ENCODE peak calls at places on chromosomes 6 and 20, in five cellular contexts. One of them, this sample, is unnamed.

GRCh38 chr6:41170547-41171160 is 7.7 kb upstream of the TREM2 start:
- DNase-seq in coronary artery: no peak
- DNase-seq in aorta: no peak
- DNase-seq in CD8-positive, alpha-beta T cell: no peak
- DNase-seq in HCT116: no peak
- DNase-seq in this sample: no peak

GRCh38 chr6:43074847-43075741 is 1.0 kb upstream of the PTK7 start:
- DNase-seq in coronary artery: no peak
- DNase-seq in aorta: no peak
- DNase-seq in CD8-positive, alpha-beta T cell: no peak
- DNase-seq in HCT116: no peak
- DNase-seq in this sample: no peak

GRCh38 chr6:163485388-163485851 is 70.9 kb downstream of the QKI start:
- DNase-seq in coronary artery: no peak
- DNase-seq in aorta: no peak
- DNase-seq in CD8-positive, alpha-beta T cell: no peak
- DNase-seq in HCT116: no peak
- DNase-seq in this sample: no peak

GRCh38 chr20:34055290-34055689 is 56.8 kb downstream of the EIF2S2 start:
- DNase-seq in coronary artery: no peak
- DNase-seq in aorta: no peak
- DNase-seq in CD8-positive, alpha-beta T cell: no peak
- DNase-seq in HCT116: no peak
- DNase-seq in this sample: no peak

GRCh38 chr6:138545621-138545980 is 46.3 kb upstream of the NHSL1 start:
- DNase-seq in coronary artery: no peak
- DNase-seq in aorta: peak; percentile 58
- DNase-seq in CD8-positive, alpha-beta T cell: no peak
- DNase-seq in HCT116: no peak
- DNase-seq in this sample: peak; percentile 62

GRCh38 chr20:60250251-60250650 is 292.0 kb downstream of the CDH26 start:
- DNase-seq in coronary artery: no peak
- DNase-seq in aorta: no peak
- DNase-seq in CD8-positive, alpha-beta T cell: no peak
- DNase-seq in HCT116: no peak
- DNase-seq in this sample: no peak

GRCh38 chr6:51619042-51619799 is 468.2 kb downstream of the PKHD1 start:
- DNase-seq in coronary artery: no peak
- DNase-seq in aorta: no peak
- DNase-seq in CD8-positive, alpha-beta T cell: no peak
- DNase-seq in HCT116: no peak
- DNase-seq in this sample: no peak

GRCh38 chr20:9689041-9689440 is 149.8 kb downstream of the PAK5 start:
- DNase-seq in coronary artery: no peak
- DNase-seq in aorta: no peak
- DNase-seq in CD8-positive, alpha-beta T cell: no peak
- DNase-seq in HCT116: no peak
- DNase-seq in this sample: no peak

GRCh38 chr20:50509923-50510705 is at the start of gene PTPN1:
- DNase-seq in coronary artery: peak; percentile 99
- DNase-seq in aorta: peak; percentile 99
- DNase-seq in CD8-positive, alpha-beta T cell: peak; percentile 99
- DNase-seq in HCT116: peak; percentile 98
- DNase-seq in this sample: peak; percentile 97

GRCh38 chr20:50514035-50514337 is 3.8 kb downstream of the PTPN1 start:
- DNase-seq in coronary artery: no peak
- DNase-seq in aorta: no peak
- DNase-seq in CD8-positive, alpha-beta T cell: no peak
- DNase-seq in HCT116: no peak
- DNase-seq in this sample: no peak

GRCh38 chr20:50510706-50511401 is 671 bp downstream of the PTPN1 start:
- DNase-seq in coronary artery: no peak
- DNase-seq in aorta: peak; percentile 61
- DNase-seq in CD8-positive, alpha-beta T cell: no peak
- DNase-seq in HCT116: no peak
- DNase-seq in this sample: no peak

GRCh38 chr20:50513169-50514034 is 3.2 kb downstream of the PTPN1 start:
- DNase-seq in coronary artery: no peak
- DNase-seq in aorta: no peak
- DNase-seq in CD8-positive, alpha-beta T cell: no peak
- DNase-seq in HCT116: no peak
- DNase-seq in this sample: no peak

GRCh38 chr20:50512323-50512722 is 2.1 kb downstream of the PTPN1 start:
- DNase-seq in coronary artery: no peak
- DNase-seq in aorta: no peak
- DNase-seq in CD8-positive, alpha-beta T cell: no peak
- DNase-seq in HCT116: no peak
- DNase-seq in this sample: no peak
- H3K4me3 ChIP-seq in coronary artery: peak overlapping the region; percentile 98
- H3K4me3 ChIP-seq in aorta: no peak overlapping the region
- H3K4me3 ChIP-seq in CD8-positive, alpha-beta T cell: no peak overlapping the region
- H3K4me3 ChIP-seq in HCT116: no peak overlapping the region
- H3K4me3 ChIP-seq in this sample: peak overlapping the region; percentile 95

GRCh38 chr6:2381872-2382661 is 136.7 kb upstream of the GMDS start:
- DNase-seq in coronary artery: no peak
- DNase-seq in aorta: peak; percentile 50
- DNase-seq in CD8-positive, alpha-beta T cell: no peak
- DNase-seq in HCT116: no peak
- DNase-seq in this sample: no peak
- H3K4me3 ChIP-seq in coronary artery: peak overlapping the region; percentile 62
- H3K4me3 ChIP-seq in aorta: peak overlapping the region; percentile 4
- H3K4me3 ChIP-seq in CD8-positive, alpha-beta T cell: no peak overlapping the region
- H3K4me3 ChIP-seq in HCT116: no peak overlapping the region
- H3K4me3 ChIP-seq in this sample: no peak overlapping the region

GRCh38 chr20:45294003-45294368 is 12.7 kb upstream of the RBPJL start:
- DNase-seq in coronary artery: no peak
- DNase-seq in aorta: no peak
- DNase-seq in CD8-positive, alpha-beta T cell: no peak
- DNase-seq in HCT116: no peak
- DNase-seq in this sample: no peak
- H3K4me3 ChIP-seq in coronary artery: peak overlapping the region; percentile 71
- H3K4me3 ChIP-seq in aorta: no peak overlapping the region
- H3K4me3 ChIP-seq in CD8-positive, alpha-beta T cell: peak overlapping the region; percentile 76
- H3K4me3 ChIP-seq in HCT116: peak overlapping the region; percentile 59
- H3K4me3 ChIP-seq in this sample: no peak overlapping the region

GRCh38 chr20:51796332-51796731 is 6.0 kb downstream of the SALL4 start:
- DNase-seq in coronary artery: no peak
- DNase-seq in aorta: no peak
- DNase-seq in CD8-positive, alpha-beta T cell: no peak
- DNase-seq in HCT116: no peak
- DNase-seq in this sample: no peak
- H3K4me3 ChIP-seq in coronary artery: no peak overlapping the region
- H3K4me3 ChIP-seq in aorta: no peak overlapping the region
- H3K4me3 ChIP-seq in CD8-positive, alpha-beta T cell: no peak overlapping the region
- H3K4me3 ChIP-seq in HCT116: no peak overlapping the region
- H3K4me3 ChIP-seq in this sample: no peak overlapping the region

GRCh38 chr20:1184260-1184637 is 532 bp downstream of the TMEM74B start:
- DNase-seq in coronary artery: no peak
- DNase-seq in aorta: no peak
- DNase-seq in CD8-positive, alpha-beta T cell: no peak
- DNase-seq in HCT116: no peak
- DNase-seq in this sample: no peak

GRCh38 chr20:1186367-1186991 is 1.7 kb upstream of the TMEM74B start:
- DNase-seq in coronary artery: no peak
- DNase-seq in aorta: no peak
- DNase-seq in CD8-positive, alpha-beta T cell: no peak
- DNase-seq in HCT116: no peak
- DNase-seq in this sample: no peak

GRCh38 chr20:1184638-1185315 is at the start of gene TMEM74B:
- DNase-seq in coronary artery: no peak
- DNase-seq in aorta: no peak
- DNase-seq in CD8-positive, alpha-beta T cell: no peak
- DNase-seq in HCT116: no peak
- DNase-seq in this sample: no peak

GRCh38 chr20:1185781-1186334 is 1.1 kb upstream of the TMEM74B start:
- DNase-seq in coronary artery: no peak
- DNase-seq in aorta: no peak
- DNase-seq in CD8-positive, alpha-beta T cell: peak; percentile 40
- DNase-seq in HCT116: peak; percentile 34
- DNase-seq in this sample: no peak

GRCh38 chr20:1185316-1185741 is 548 bp upstream of the TMEM74B start:
- DNase-seq in coronary artery: no peak
- DNase-seq in aorta: no peak
- DNase-seq in CD8-positive, alpha-beta T cell: no peak
- DNase-seq in HCT116: no peak
- DNase-seq in this sample: no peak
- H3K4me3 ChIP-seq in coronary artery: peak overlapping the region; percentile 73
- H3K4me3 ChIP-seq in aorta: no peak overlapping the region
- H3K4me3 ChIP-seq in CD8-positive, alpha-beta T cell: no peak overlapping the region
- H3K4me3 ChIP-seq in HCT116: peak overlapping the region; percentile 59
- H3K4me3 ChIP-seq in this sample: peak overlapping the region; percentile 27

GRCh38 chr6:16437095-16437494 is 198.7 kb downstream of the GMPR start:
- DNase-seq in coronary artery: no peak
- DNase-seq in aorta: no peak
- DNase-seq in CD8-positive, alpha-beta T cell: no peak
- DNase-seq in HCT116: no peak
- DNase-seq in this sample: no peak

GRCh38 chr6:16437984-16438383 is 199.6 kb downstream of the GMPR start:
- DNase-seq in coronary artery: no peak
- DNase-seq in aorta: no peak
- DNase-seq in CD8-positive, alpha-beta T cell: no peak
- DNase-seq in HCT116: no peak
- DNase-seq in this sample: no peak

GRCh38 chr6:16440656-16441212 is 202.3 kb downstream of the GMPR start:
- DNase-seq in coronary artery: no peak
- DNase-seq in aorta: no peak
- DNase-seq in CD8-positive, alpha-beta T cell: no peak
- DNase-seq in HCT116: no peak
- DNase-seq in this sample: no peak

GRCh38 chr6:16441262-16441661 is 202.9 kb downstream of the GMPR start:
- DNase-seq in coronary artery: no peak
- DNase-seq in aorta: no peak
- DNase-seq in CD8-positive, alpha-beta T cell: no peak
- DNase-seq in HCT116: no peak
- DNase-seq in this sample: no peak

DNA sequence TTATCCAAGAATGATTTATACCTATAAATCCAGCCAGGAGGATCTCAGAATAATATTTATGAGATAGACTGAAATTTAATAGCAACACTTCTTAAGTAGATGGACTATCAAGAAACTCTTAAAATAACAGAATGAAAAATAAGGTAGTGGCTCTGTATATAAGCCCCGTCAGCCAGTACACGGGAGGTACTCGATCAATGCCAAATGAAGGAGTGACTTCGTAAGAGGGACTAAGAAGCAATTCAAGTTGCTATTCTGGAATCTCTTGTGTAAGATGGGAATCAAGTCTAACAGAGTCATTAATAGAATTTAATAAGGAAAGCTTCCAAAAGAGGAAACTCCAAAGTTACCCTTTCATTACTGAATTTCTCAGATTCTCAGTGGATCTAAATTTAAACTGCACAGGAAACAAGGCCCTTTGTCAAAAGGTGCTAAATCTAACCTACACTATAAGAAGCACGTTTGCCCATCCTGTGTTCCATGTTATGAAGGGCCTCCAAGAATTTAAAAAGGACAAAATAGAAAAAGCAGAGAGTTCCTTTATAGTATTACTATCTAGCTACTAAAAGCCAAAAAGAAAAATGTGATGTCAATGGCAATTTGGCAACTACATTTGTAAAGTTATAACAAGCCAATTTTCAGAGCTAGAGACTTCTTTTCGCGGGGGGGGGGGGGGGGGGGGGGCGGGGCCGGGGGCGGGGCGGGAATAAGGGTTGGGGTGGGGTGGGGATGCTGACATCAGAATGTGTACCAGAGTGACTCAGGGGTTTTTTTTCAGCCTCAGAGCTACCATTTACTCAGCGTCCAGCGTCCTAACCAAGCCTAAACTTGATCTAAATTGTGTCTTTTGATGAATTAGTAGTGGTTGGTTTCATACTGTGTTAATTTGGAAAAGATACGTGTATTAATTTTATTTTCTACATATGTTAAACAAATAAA is 200.6 kb downstream of the GMPR start:
- DNase-seq in coronary artery: no peak
- DNase-seq in aorta: no peak
- DNase-seq in CD8-positive, alpha-beta T cell: no peak
- DNase-seq in HCT116: no peak
- DNase-seq in this sample: no peak
- H3K4me3 ChIP-seq in coronary artery: no peak overlapping the region
- H3K4me3 ChIP-seq in aorta: no peak overlapping the region
- H3K4me3 ChIP-seq in CD8-positive, alpha-beta T cell: no peak overlapping the region
- H3K4me3 ChIP-seq in HCT116: no peak overlapping the region
- H3K4me3 ChIP-seq in this sample: no peak overlapping the region

DNA sequence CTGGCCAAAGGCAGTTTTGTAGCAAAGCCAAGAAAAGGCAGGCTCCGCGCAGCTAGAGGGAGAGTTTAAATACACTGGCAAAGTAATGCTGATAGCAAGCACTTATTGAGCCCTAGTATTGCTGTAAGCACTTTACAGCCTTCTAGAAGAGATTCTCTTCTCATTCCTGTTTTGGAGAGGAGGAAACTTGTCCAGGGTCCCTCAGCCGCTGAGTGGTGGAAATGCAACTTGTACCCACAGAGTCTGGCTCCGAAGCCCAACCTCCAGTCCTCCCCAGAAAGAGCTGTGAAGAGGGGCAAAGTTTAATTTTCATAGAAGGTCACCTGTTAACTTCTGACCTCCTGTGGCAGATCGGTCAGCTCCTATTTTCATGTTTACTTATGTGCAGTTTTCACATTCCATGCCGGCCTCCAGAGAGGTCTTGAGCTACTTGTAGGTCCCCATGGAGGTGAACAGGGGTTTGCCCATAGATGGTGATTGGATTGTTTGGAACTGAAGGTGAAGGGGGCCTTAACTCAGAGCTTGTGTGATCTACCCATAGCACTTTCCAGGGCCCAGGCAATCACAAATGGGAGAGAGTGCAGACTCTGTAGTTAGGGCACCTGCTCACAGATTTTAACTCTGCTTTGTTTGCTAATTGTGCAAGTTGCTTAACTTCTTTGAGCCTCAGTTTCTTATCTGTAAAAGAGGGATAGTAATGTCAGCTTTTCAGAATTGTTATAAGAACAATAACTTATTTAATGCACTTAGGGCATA is 70.7 kb downstream of the LYRM2 start:
- DNase-seq in coronary artery: no peak
- DNase-seq in aorta: no peak
- DNase-seq in CD8-positive, alpha-beta T cell: no peak
- DNase-seq in HCT116: no peak
- DNase-seq in this sample: no peak
- H3K4me3 ChIP-seq in coronary artery: no peak overlapping the region
- H3K4me3 ChIP-seq in aorta: no peak overlapping the region
- H3K4me3 ChIP-seq in CD8-positive, alpha-beta T cell: no peak overlapping the region
- H3K4me3 ChIP-seq in HCT116: no peak overlapping the region
- H3K4me3 ChIP-seq in this sample: no peak overlapping the region

DNA sequence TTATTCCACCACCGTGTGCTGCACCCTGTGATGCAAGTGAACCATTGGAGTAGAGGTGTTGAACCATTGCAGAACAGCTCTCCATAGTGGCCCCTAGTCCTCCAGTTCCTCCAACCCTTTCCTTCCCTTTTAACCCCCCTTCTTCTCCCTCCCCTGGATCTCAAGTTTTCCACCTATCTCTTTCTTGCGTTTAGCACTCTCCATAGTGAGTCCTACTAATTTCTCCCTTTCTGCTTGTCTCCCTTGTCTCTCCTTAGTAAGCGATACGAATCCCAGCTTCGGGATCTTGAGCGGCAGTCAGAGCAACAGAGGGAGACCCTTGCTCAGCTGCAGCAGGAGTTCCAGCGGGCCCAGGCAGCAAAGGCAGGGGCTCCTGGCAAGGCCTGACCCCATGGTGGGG is 1.1 kb downstream of the PFDN6 start:
- DNase-seq in coronary artery: no peak
- DNase-seq in aorta: no peak
- DNase-seq in CD8-positive, alpha-beta T cell: no peak
- DNase-seq in HCT116: no peak
- DNase-seq in this sample: no peak
- H3K4me3 ChIP-seq in coronary artery: peak overlapping the region; percentile 76
- H3K4me3 ChIP-seq in aorta: no peak overlapping the region
- H3K4me3 ChIP-seq in CD8-positive, alpha-beta T cell: no peak overlapping the region
- H3K4me3 ChIP-seq in HCT116: peak overlapping the region; percentile 97
- H3K4me3 ChIP-seq in this sample: peak overlapping the region; percentile 72

This sample was measured in astrocyte of the cerebellum.